ENCODE peak calls at places on chromosomes 11 and 22, in eight cellular contexts. H is fibroblast of lung, P is cardiac muscle cell, J is mammary epithelial cell, K is GM13976, I is brain microvascular endothelial cell, T is astrocyte of the cerebellum, F is BJ. B is an unnamed sample.

GRCh38 chr11:34278708-34279297 is 79.0 kb downstream of the ABTB2 start:
- DNase-seq in J (no peak), I (no peak), H (no peak), K (peak), P (no peak), T (no peak), F (no peak), B (no peak)

GRCh38 chr11:84089072-84090057 is 803.2 kb upstream of the CCDC90B start:
- DNase-seq in P (peak), K (no peak), T (no peak), F (no peak), J (no peak), H (peak), I (no peak), B (no peak)

GRCh38 chr11:116379185-116379828 is 393.5 kb downstream of the BUD13 start:
- DNase-seq in K (no peak), P (peak), H (peak), I (peak), F (no peak), T (peak), J (no peak), B (no peak)

GRCh38 chr11:106668147-106668546 is 350.1 kb downstream of the GUCY1A2 start:
- DNase-seq in P (peak), K (no peak), F (peak), H (peak), T (peak), J (peak), I (peak), B (peak)

GRCh38 chr11:76512851-76513653 is 68.2 kb downstream of the EMSY start:
- DNase-seq in P (peak), I (no peak), F (no peak), K (no peak), J (peak), H (peak), T (peak), B (peak)

GRCh38 chr11:77400775-77401469 is 73.0 kb downstream of the PAK1 start:
- DNase-seq in J (no peak), P (no peak), H (no peak), F (no peak), I (no peak), K (no peak), T (no peak), B (no peak)

GRCh38 chr11:46918778-46919513 is 596 bp upstream of the LRP4 start:
- DNase-seq in P (no peak), J (no peak), I (no peak), K (no peak), H (no peak), T (no peak), F (no peak), B (no peak)

GRCh38 chr22:35348703-35349102 is 32.2 kb upstream of the HMOX1 start:
- DNase-seq in K (no peak), F (no peak), H (no peak), P (no peak), T (no peak), I (no peak), J (no peak), B (no peak)

GRCh38 chr11:86620796-86621575 is 51.4 kb downstream of the ME3 start:
- DNase-seq in T (peak), P (peak), F (peak), H (peak), I (no peak), J (no peak), K (no peak), B (peak)

GRCh38 chr11:36363361-36364272 is 67.5 kb downstream of the PRR5L start:
- DNase-seq in J (no peak), K (no peak), F (no peak), T (no peak), P (no peak), I (no peak), H (no peak), B (no peak)

GRCh38 chr22:23458663-23459541 is 121.2 kb downstream of the IGLL1 start:
- DNase-seq in T (no peak), P (no peak), I (no peak), K (no peak), F (no peak), H (no peak), J (peak), B (no peak)

GRCh38 chr11:107043242-107043991 is 25.1 kb upstream of the GUCY1A2 start:
- DNase-seq in H (peak), K (peak), F (peak), J (peak), I (peak), P (peak), T (peak), B (peak)

DNA sequence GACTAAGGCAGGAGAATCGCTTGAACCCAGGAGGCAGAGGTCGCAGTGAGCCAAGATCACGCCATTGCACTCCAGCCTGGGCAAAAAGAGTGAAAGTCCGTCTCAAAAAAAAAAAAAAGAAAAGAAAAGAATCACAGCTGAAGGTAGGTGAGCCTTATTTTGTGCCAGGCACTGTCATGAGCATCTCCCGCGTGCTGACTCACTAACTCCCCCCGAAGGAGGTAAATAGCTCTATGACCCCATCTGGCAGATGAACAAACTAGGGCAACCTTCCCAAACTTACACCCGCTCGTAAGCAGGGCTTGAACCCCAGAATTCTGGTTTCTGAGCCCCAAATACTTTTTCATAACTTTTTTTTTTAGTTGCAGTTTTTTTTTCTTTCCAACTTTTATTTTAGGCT is 60.3 kb downstream of the ANO1 start:
- DNase-seq in K (no peak), J (no peak), P (no peak), H (no peak), I (no peak), T (no peak), F (no peak), B (no peak)
- TF ChIP-seq CTCF in K (no peak), J (no peak), P (no peak), H (no peak), I (no peak), T (no peak), F (no peak), B (no peak)

GRCh38 chr22:41245917-41246499 is 5.3 kb upstream of the CHADL start:
- DNase-seq in T (no peak), J (no peak), H (no peak), I (no peak), K (no peak), F (no peak), P (no peak), B (no peak)
- TF ChIP-seq CTCF in T (no peak), J (peak), H (no peak), I (peak), K (no peak), F (no peak), P (no peak), B (peak)

DNA sequence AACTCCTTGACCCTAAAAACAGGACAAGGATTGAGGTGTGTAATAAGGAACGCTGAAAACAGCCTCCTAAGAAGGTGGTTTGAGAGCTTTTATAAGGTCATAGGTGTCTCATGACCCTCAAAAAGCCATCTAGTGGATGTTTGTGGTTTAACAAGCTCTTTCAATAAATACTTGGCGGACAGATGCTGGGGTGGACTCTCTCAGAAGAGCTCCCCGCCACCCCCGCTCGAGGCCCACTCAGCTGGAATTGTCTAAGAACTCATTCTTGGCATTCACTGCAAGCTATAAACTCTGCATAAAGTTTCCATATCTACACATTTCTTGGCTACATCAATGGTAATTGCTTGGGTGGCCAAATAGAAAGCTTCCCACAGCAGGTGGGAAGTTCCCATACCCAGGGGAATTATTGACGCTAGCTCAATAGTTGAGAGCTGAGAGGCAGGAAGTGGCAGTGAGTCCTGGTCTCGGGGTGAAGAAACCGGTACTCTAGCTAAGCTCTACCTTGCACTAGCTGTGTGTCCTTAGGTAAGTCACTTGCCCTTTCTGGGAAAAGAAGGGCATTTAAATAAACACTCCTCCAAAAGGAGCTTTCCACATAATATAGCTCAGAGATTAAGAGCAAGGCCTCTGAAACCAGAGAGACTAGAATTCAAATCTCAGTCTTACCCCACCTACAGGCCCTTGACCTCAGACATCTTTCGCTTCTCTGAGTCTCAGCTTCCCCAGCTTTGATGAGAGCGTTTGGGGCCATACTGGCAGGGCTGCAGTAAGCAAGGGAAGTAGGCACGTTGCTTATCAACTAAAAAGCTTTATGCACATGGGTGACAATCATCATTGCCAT is 6.4 kb downstream of the MS4A15 start:
- DNase-seq in K (peak), P (no peak), F (no peak), H (no peak), I (no peak), J (no peak), T (no peak), B (no peak)
- TF ChIP-seq CTCF in K (peak), P (peak), F (peak), H (no peak), I (peak), J (peak), T (peak), B (peak)

DNA sequence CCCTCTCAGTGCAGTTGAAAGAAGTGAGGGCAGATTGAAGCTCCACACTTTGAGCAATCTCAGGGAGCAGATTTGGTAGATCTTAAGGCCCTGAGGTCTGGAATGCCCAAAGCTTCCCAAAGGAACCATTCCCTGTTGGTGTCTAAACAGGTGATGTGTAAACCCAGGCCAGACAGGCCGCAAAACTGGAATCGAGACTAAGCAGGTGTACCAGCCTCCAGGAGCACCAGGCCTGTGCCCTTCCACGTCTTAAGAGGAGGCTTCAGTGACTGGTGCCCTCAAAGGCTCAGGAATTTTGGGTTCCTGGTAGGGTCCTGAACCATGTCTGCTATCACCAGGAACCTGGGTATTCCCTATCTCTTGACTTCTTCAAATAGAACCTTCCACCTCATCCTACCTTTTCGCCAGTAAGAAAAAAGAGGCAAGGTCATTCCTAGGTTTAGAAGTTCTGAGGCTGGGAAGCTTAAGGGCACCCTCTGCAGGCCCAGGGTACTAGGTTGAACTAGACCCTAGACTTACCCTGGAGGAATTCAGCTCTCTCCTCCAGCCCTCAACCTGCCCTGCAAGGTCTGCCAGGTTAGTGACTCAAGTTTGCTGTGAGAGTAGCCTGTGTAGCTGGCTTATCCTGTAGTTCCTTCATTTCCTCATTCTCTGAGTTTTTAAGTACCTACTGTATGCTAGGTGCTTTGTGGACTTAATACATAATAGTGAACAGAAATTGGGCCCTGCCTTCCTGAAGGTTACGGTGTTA is 100.0 kb upstream of the NNMT start:
- DNase-seq in K (no peak), I (no peak), H (no peak), F (no peak), P (no peak), T (no peak), J (peak), B (no peak)
- TF ChIP-seq CTCF in K (no peak), I (peak), H (no peak), F (no peak), P (no peak), T (peak), J (peak), B (no peak)

GRCh38 chr11:73307323-73308002 is 613 bp upstream of the ARHGEF17 start:
- DNase-seq in F (peak), I (peak), H (peak), J (peak), P (peak), T (peak), K (peak), B (peak)
- TF ChIP-seq CTCF in F (peak), I (peak), H (peak), J (peak), P (peak), T (peak), K (peak), B (peak)

GRCh38 chr22:44159230-44159629 is 21.5 kb upstream of the PARVG start:
- DNase-seq in H (no peak), P (peak), K (no peak), T (peak), I (no peak), J (no peak), F (no peak), B (no peak)
- TF ChIP-seq CTCF in H (no peak), P (no peak), K (no peak), T (no peak), I (no peak), J (no peak), F (no peak), B (no peak)

DNA sequence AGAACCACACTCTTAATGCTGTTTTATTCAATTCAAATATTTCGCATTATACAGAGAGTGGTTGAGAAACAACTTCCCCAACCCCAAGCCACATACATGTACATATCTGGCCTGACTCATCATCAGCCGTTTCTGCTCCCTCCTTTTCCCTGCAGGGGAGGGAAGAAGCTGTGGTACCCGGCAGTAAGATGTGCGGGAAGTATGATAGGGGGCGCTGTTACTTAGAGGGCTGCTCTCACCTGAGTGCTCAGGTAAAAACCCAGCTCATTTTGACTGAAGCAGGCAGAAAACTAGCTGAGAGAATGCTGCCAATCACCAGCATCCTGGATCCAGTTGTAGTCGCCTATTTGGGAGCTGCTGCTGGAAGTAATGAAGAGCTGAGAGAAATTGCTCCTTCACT is 85.6 kb downstream of the NELL1 start:
- DNase-seq in F (no peak), J (peak), P (no peak), T (no peak), H (no peak), K (no peak), I (no peak), B (no peak)
- TF ChIP-seq CTCF in F (no peak), J (no peak), P (no peak), T (no peak), H (no peak), K (no peak), I (no peak), B (peak)

GRCh38 chr11:65216830-65217229 is 35.1 kb downstream of the CAPN1 start:
- DNase-seq in J (no peak), T (no peak), H (no peak), K (peak), I (no peak), F (no peak), P (no peak), B (no peak)
- TF ChIP-seq CTCF in J (no peak), T (no peak), H (no peak), K (no peak), I (peak), F (no peak), P (no peak), B (peak)